ENCODE peak calls at places on chromosomes 1 and 21, in five cellular contexts. One of them, this sample, is unnamed.

GRCh38 chr1:205690122-205690756 is 9.9 kb upstream of the SLC45A3 start:
- DNase-seq in body of pancreas: no peak
- DNase-seq in GM12878: no peak
- DNase-seq in stomach: no peak
- DNase-seq in heart left ventricle: no peak
- DNase-seq in this sample: no peak

GRCh38 chr1:13583964-13584791 is 546 bp downstream of the PDPN start:
- DNase-seq in body of pancreas: peak
- DNase-seq in GM12878: no peak
- DNase-seq in stomach: no peak
- DNase-seq in heart left ventricle: no peak
- DNase-seq in this sample: no peak

GRCh38 chr1:186838380-186839076 is 9.8 kb downstream of the PLA2G4A start:
- DNase-seq in body of pancreas: no peak
- DNase-seq in GM12878: no peak
- DNase-seq in stomach: no peak
- DNase-seq in heart left ventricle: no peak
- DNase-seq in this sample: no peak

GRCh38 chr21:45421071-45421845 is 16.3 kb downstream of the COL18A1 start:
- DNase-seq in body of pancreas: peak
- DNase-seq in GM12878: no peak
- DNase-seq in stomach: peak
- DNase-seq in heart left ventricle: peak
- DNase-seq in this sample: no peak

GRCh38 chr1:95232646-95233320 is 1.2 kb upstream of the RWDD3 start:
- DNase-seq in body of pancreas: peak
- DNase-seq in GM12878: no peak
- DNase-seq in stomach: no peak
- DNase-seq in heart left ventricle: no peak
- DNase-seq in this sample: no peak

GRCh38 chr1:100624886-100625430 is 87.0 kb downstream of the GPR88 start:
- DNase-seq in body of pancreas: no peak
- DNase-seq in GM12878: no peak
- DNase-seq in stomach: no peak
- DNase-seq in heart left ventricle: no peak
- DNase-seq in this sample: no peak

GRCh38 chr1:150165622-150166612 is 16.2 kb downstream of the PLEKHO1 start:
- DNase-seq in body of pancreas: no peak
- DNase-seq in GM12878: no peak
- DNase-seq in stomach: peak
- DNase-seq in heart left ventricle: peak
- DNase-seq in this sample: no peak

GRCh38 chr1:119554188-119554587 is 47.2 kb downstream of the HSD3B1 start:
- DNase-seq in body of pancreas: peak
- DNase-seq in GM12878: no peak
- DNase-seq in stomach: peak
- DNase-seq in heart left ventricle: peak
- DNase-seq in this sample: no peak

GRCh38 chr1:225449261-225449660 is 21.4 kb upstream of the LBR start:
- DNase-seq in body of pancreas: no peak
- DNase-seq in GM12878: no peak
- DNase-seq in stomach: peak
- DNase-seq in heart left ventricle: no peak
- DNase-seq in this sample: peak

GRCh38 chr1:12488666-12489354 is 129.2 kb downstream of the DHRS3 start:
- DNase-seq in body of pancreas: no peak
- DNase-seq in GM12878: no peak
- DNase-seq in stomach: no peak
- DNase-seq in heart left ventricle: no peak
- DNase-seq in this sample: no peak

GRCh38 chr21:33668180-33668579 is 25.9 kb downstream of the ITSN1 start:
- DNase-seq in body of pancreas: no peak
- DNase-seq in GM12878: no peak
- DNase-seq in stomach: no peak
- DNase-seq in heart left ventricle: no peak
- DNase-seq in this sample: no peak

GRCh38 chr1:205783904-205784303 is 8.6 kb upstream of the RAB29 start:
- DNase-seq in body of pancreas: no peak
- DNase-seq in GM12878: no peak
- DNase-seq in stomach: no peak
- DNase-seq in heart left ventricle: no peak
- DNase-seq in this sample: peak

GRCh38 chr1:25758466-25759070 is 41.4 kb upstream of the SELENON start:
- DNase-seq in body of pancreas: peak
- DNase-seq in GM12878: no peak
- DNase-seq in stomach: peak
- DNase-seq in heart left ventricle: no peak
- DNase-seq in this sample: no peak

GRCh38 chr1:59110287-59110686 is 186.6 kb upstream of the FGGY start:
- DNase-seq in body of pancreas: no peak
- DNase-seq in GM12878: no peak
- DNase-seq in stomach: no peak
- DNase-seq in heart left ventricle: no peak
- DNase-seq in this sample: no peak

GRCh38 chr1:230976825-230977747 is 1.6 kb downstream of the TTC13 start:
- DNase-seq in body of pancreas: no peak
- DNase-seq in GM12878: no peak
- DNase-seq in stomach: no peak
- DNase-seq in heart left ventricle: no peak
- DNase-seq in this sample: no peak

GRCh38 chr1:235408503-235408960 is 41.3 kb downstream of the TBCE start:
- DNase-seq in body of pancreas: no peak
- DNase-seq in GM12878: no peak
- DNase-seq in stomach: no peak
- DNase-seq in heart left ventricle: no peak
- DNase-seq in this sample: no peak

GRCh38 chr1:38138498-38139233 is 92.1 kb upstream of the POU3F1 start:
- DNase-seq in body of pancreas: peak
- DNase-seq in GM12878: no peak
- DNase-seq in stomach: peak
- DNase-seq in heart left ventricle: peak
- DNase-seq in this sample: peak

GRCh38 chr21:35294231-35294898 is 245.3 kb upstream of the RUNX1 start:
- DNase-seq in body of pancreas: peak
- DNase-seq in GM12878: no peak
- DNase-seq in stomach: peak
- DNase-seq in heart left ventricle: no peak
- DNase-seq in this sample: no peak

GRCh38 chr1:921011-921837 is 2.5 kb upstream of the SAMD11 start:
- DNase-seq in body of pancreas: peak
- DNase-seq in GM12878: no peak
- DNase-seq in stomach: peak
- DNase-seq in heart left ventricle: peak
- DNase-seq in this sample: no peak

GRCh38 chr1:173986951-173987350 is 35.2 kb downstream of the RC3H1 start:
- DNase-seq in body of pancreas: no peak
- DNase-seq in GM12878: no peak
- DNase-seq in stomach: no peak
- DNase-seq in heart left ventricle: no peak
- DNase-seq in this sample: no peak

GRCh38 chr1:155816351-155816750 is 40.7 kb downstream of the GON4L start:
- DNase-seq in body of pancreas: no peak
- DNase-seq in GM12878: no peak
- DNase-seq in stomach: no peak
- DNase-seq in heart left ventricle: no peak
- DNase-seq in this sample: no peak

GRCh38 chr1:232709339-232709738 is 79.4 kb upstream of the SIPA1L2 start:
- DNase-seq in body of pancreas: no peak
- DNase-seq in GM12878: no peak
- DNase-seq in stomach: no peak
- DNase-seq in heart left ventricle: no peak
- DNase-seq in this sample: no peak

GRCh38 chr1:43868741-43869067 is 64.9 kb upstream of the ARTN start:
- DNase-seq in body of pancreas: no peak
- DNase-seq in GM12878: no peak
- DNase-seq in stomach: no peak
- DNase-seq in heart left ventricle: peak
- DNase-seq in this sample: no peak

GRCh38 chr21:26843912-26844257 is 1.3 kb downstream of the ADAMTS1 start:
- DNase-seq in body of pancreas: no peak
- DNase-seq in GM12878: no peak
- DNase-seq in stomach: no peak
- DNase-seq in heart left ventricle: peak
- DNase-seq in this sample: peak

GRCh38 chr1:15406911-15407559 is 2.7 kb upstream of the EFHD2 start:
- DNase-seq in body of pancreas: no peak
- DNase-seq in GM12878: no peak
- DNase-seq in stomach: no peak
- DNase-seq in heart left ventricle: no peak
- DNase-seq in this sample: peak

GRCh38 chr1:193537266-193538003 is 351.0 kb upstream of the B3GALT2 start:
- DNase-seq in body of pancreas: no peak
- DNase-seq in GM12878: peak
- DNase-seq in stomach: no peak
- DNase-seq in heart left ventricle: no peak
- DNase-seq in this sample: no peak

GRCh38 chr1:203025721-203026665 is at the start of gene PPFIA4:
- DNase-seq in body of pancreas: peak
- DNase-seq in GM12878: peak
- DNase-seq in stomach: peak
- DNase-seq in heart left ventricle: peak
- DNase-seq in this sample: peak
- TF ChIP-seq POLR2A in body of pancreas: peak
- TF ChIP-seq POLR2A in GM12878: peak
- TF ChIP-seq POLR2A in stomach: no peak
- TF ChIP-seq POLR2A in heart left ventricle: no peak
- TF ChIP-seq POLR2A in this sample: peak

GRCh38 chr21:41885341-41886024 is 6.3 kb upstream of the PRDM15 start:
- DNase-seq in body of pancreas: no peak
- DNase-seq in GM12878: no peak
- DNase-seq in stomach: no peak
- DNase-seq in heart left ventricle: no peak
- DNase-seq in this sample: no peak

GRCh38 chr21:41886331-41886730 is 7.2 kb upstream of the PRDM15 start:
- DNase-seq in body of pancreas: no peak
- DNase-seq in GM12878: no peak
- DNase-seq in stomach: no peak
- DNase-seq in heart left ventricle: no peak
- DNase-seq in this sample: no peak

GRCh38 chr21:41883582-41883981 is 4.4 kb upstream of the PRDM15 start:
- DNase-seq in body of pancreas: no peak
- DNase-seq in GM12878: no peak
- DNase-seq in stomach: no peak
- DNase-seq in heart left ventricle: no peak
- DNase-seq in this sample: no peak

GRCh38 chr21:41887682-41888081 is 8.5 kb upstream of the PRDM15 start:
- DNase-seq in body of pancreas: no peak
- DNase-seq in GM12878: no peak
- DNase-seq in stomach: no peak
- DNase-seq in heart left ventricle: no peak
- DNase-seq in this sample: no peak

DNA sequence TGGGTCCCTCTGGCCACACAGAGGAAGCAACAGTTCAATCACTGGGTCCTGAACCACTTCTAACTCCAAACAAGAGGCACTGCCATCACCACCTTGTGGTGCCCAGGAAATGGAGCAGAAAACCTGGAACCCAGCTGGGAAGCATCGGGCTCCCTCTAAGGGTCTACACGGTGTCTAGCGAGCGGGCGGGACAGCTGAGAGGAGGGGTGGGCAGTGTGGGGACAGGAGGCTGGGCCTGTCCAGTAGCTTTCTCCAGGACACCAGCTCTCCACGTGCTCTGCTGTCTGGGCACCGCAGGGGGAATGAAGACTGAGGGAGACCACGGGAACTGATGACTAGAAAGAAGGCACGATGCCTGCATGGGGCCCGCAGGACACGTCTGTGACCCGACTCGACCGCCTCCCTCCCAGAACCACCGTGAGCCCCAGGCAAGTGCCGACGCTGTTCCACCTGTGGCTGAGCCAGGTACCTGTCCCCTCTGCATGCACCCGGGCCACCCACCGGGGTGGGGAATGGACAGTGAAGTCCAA is 5.4 kb upstream of the PRDM15 start:
- DNase-seq in body of pancreas: no peak
- DNase-seq in GM12878: no peak
- DNase-seq in stomach: no peak
- DNase-seq in heart left ventricle: no peak
- DNase-seq in this sample: no peak
- TF ChIP-seq POLR2A in body of pancreas: no peak
- TF ChIP-seq POLR2A in GM12878: no peak
- TF ChIP-seq POLR2A in stomach: no peak
- TF ChIP-seq POLR2A in heart left ventricle: no peak
- TF ChIP-seq POLR2A in this sample: no peak

GRCh38 chr1:39397487-39397886 is 93.9 kb upstream of the BMP8A start:
- DNase-seq in body of pancreas: no peak
- DNase-seq in GM12878: no peak
- DNase-seq in stomach: no peak
- DNase-seq in heart left ventricle: no peak
- DNase-seq in this sample: no peak
- TF ChIP-seq POLR2A in body of pancreas: no peak
- TF ChIP-seq POLR2A in GM12878: no peak
- TF ChIP-seq POLR2A in stomach: no peak
- TF ChIP-seq POLR2A in heart left ventricle: no peak
- TF ChIP-seq POLR2A in this sample: no peak

GRCh38 chr1:151831605-151832004 is at the start of gene RORC:
- DNase-seq in body of pancreas: peak
- DNase-seq in GM12878: no peak
- DNase-seq in stomach: peak
- DNase-seq in heart left ventricle: peak
- DNase-seq in this sample: no peak
- TF ChIP-seq POLR2A in body of pancreas: peak
- TF ChIP-seq POLR2A in GM12878: no peak
- TF ChIP-seq POLR2A in stomach: peak
- TF ChIP-seq POLR2A in heart left ventricle: no peak
- TF ChIP-seq POLR2A in this sample: no peak

DNA sequence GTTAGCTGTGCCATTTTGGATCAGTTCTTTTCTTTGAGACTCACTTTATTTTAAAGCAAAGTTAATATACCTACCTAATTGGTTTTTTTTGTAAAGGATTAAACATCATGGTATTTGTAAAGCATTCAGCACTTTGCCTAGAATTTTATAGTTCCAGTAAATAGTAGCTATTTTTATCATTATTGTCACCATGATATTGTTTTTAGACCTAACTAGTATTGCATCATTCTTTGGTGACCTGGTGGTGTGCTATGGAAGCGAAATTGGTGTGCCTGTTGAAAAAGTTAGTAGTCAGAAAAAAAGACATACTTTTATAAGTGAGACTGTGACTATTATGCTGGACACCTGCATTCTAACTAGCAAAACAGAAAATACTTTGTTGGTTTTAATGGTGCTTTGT is 81.0 kb downstream of the NFIA start:
- DNase-seq in body of pancreas: no peak
- DNase-seq in GM12878: no peak
- DNase-seq in stomach: no peak
- DNase-seq in heart left ventricle: no peak
- DNase-seq in this sample: no peak
- TF ChIP-seq POLR2A in body of pancreas: no peak
- TF ChIP-seq POLR2A in GM12878: no peak
- TF ChIP-seq POLR2A in stomach: no peak
- TF ChIP-seq POLR2A in heart left ventricle: no peak
- TF ChIP-seq POLR2A in this sample: no peak